ENCODE peak calls at places on chromosomes 3 and 15, in four cellular contexts. B is K562, N is GM12878, O is HepG2. H is an unnamed sample.

GRCh38 chr15:82810061-82810862 is 834 bp downstream of the WHAMM start:
- DNase-seq in O (peak), N (no peak), B (peak), H (peak)

GRCh38 chr15:96253137-96253747 is 77.3 kb upstream of the NR2F2 start:
- DNase-seq in N (no peak), B (no peak), O (no peak), H (no peak)

GRCh38 chr3:196694202-196694638 is 17.8 kb downstream of the CEP19 start:
- DNase-seq in O (no peak), B (no peak), N (no peak), H (no peak)

GRCh38 chr3:58531956-58532355 is 5.0 kb downstream of the ACOX2 start:
- DNase-seq in N (no peak), B (no peak), O (no peak), H (no peak)

GRCh38 chr3:71168043-71168720 is 415.3 kb downstream of the FOXP1 start:
- DNase-seq in O (no peak), N (no peak), B (no peak), H (no peak)

GRCh38 chr3:154126651-154127050 is 5.5 kb downstream of the ARHGEF26 start:
- DNase-seq in N (no peak), O (no peak), B (no peak), H (no peak)

GRCh38 chr3:127373701-127374625 is 86.1 kb upstream of the PRR20G start:
- DNase-seq in B (peak), N (no peak), O (no peak), H (peak)

GRCh38 chr3:124075758-124076157 is 83.8 kb upstream of the ROPN1 start:
- DNase-seq in B (no peak), O (no peak), N (no peak), H (no peak)

GRCh38 chr3:9238727-9239295 is 10.6 kb downstream of the SRGAP3 start:
- DNase-seq in O (no peak), B (no peak), N (no peak), H (no peak)
- TF ChIP-seq FOXM1 in O (no peak), B (no peak), N (no peak), H (no peak)

GRCh38 chr15:50256188-50257041 is 9.1 kb downstream of the HDC start:
- DNase-seq in B (no peak), O (no peak), N (no peak), H (no peak)
- TF ChIP-seq BHLHE40 in B (peak), O (no peak), N (no peak), H (no peak)

GRCh38 chr15:80308002-80308401 is 56.0 kb upstream of the CTXND1 start:
- DNase-seq in N (no peak), O (peak), B (no peak), H (no peak)
- TF ChIP-seq FOXM1 in N (no peak), O (no peak), B (no peak), H (no peak)

GRCh38 chr15:66006986-66007385 is 137.7 kb downstream of the RAB11A start:
- DNase-seq in B (no peak), O (no peak), N (no peak), H (no peak)
- TF ChIP-seq BHLHE40 in B (no peak), O (no peak), N (no peak), H (no peak)

DNA sequence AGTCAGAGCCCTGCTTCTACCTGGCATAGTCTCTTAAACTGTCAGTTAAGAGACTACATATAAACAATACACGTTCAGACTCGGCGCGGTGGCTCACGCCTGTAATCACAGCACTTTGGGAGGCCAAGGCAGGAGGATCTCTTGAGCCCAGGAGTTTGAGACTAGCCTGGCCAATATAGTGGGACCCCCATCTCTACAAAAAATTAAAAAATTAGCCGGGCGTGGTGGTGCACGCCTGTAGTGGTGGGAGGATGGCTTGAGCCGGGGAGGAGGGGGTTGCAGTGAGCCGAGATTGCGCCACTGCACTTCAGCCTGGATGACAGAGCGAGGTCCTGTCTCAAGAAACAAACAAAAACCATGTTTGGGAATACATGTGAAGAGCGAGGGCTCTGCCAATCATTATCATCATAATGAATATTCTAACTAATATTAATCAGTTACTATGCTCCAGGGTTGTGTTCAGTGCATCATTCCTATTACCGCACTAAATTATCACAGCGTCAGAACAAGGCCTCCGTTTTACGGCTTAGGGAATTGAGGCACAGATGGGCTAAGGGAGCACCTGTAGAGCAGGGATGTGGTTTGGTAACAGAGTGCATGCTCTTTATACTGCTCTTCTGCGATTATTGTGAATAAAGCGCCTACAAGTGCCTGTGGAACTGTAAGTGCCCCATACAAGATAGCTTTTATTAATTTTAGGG is 844 bp upstream of the UQCC5 start:
- DNase-seq in O (no peak), N (no peak), B (no peak), H (no peak)
- TF ChIP-seq FOXM1 in O (no peak), N (no peak), B (no peak), H (no peak)

GRCh38 chr15:25246641-25247417 is 192.0 kb downstream of the UBE3A start:
- DNase-seq in N (no peak), B (no peak), O (no peak), H (no peak)
- TF ChIP-seq BHLHE40 in N (no peak), B (no peak), O (no peak), H (no peak)

GRCh38 chr3:46978381-46978780 is 1.1 kb upstream of the NBEAL2 start:
- DNase-seq in N (no peak), O (no peak), B (no peak), H (no peak)
- TF ChIP-seq FOXM1 in N (no peak), O (no peak), B (no peak), H (no peak)

H was measured in HEK293T.